ENCODE peak calls at places on chromosome 6, in ten cellular contexts. Q is CD4-positive, alpha-beta memory T cell; L is PC-9; Y is pancreas; X is H1; I is OCI-LY7; M is tibial nerve; C is HAP-1; R is left lung; D is HCT116. B is an unnamed sample.
A peak's percentile ranks its signal among the peaks of the same experiment; 100 is the strongest.

GRCh38 chr6:40164345-40164755 is 230.1 kb upstream of the MOCS1 start:
- DNase-seq in Q (no peak), L (no peak), Y (no peak), X (peak; percentile 52), I (no peak), M (peak; percentile 50), C (no peak), R (no peak), D (no peak), B (no peak)

GRCh38 chr6:137867685-137868509 is 838 bp downstream of the TNFAIP3 start:
- DNase-seq in Q (peak; percentile 63), L (no peak), Y (no peak), X (peak; percentile 59), I (peak; percentile 87), M (peak; percentile 19), C (no peak), R (no peak), D (no peak), B (no peak)

GRCh38 chr6:130090796-130091195 is 72.4 kb downstream of the L3MBTL3 start:
- DNase-seq in Q (no peak), L (no peak), Y (no peak), X (no peak), I (no peak), M (no peak), C (no peak), R (no peak), D (no peak), B (no peak)

GRCh38 chr6:36953931-36954261 is 642 bp upstream of the PI16 start:
- DNase-seq in Q (no peak), L (no peak), Y (no peak), X (no peak), I (no peak), M (no peak), C (no peak), R (no peak), D (no peak), B (no peak)

GRCh38 chr6:36692220-36692619 is 5.4 kb upstream of the RAB44 start:
- DNase-seq in Q (peak; percentile 72), L (no peak), Y (no peak), X (no peak), I (peak; percentile 85), M (no peak), C (no peak), R (no peak), D (no peak), B (no peak)

GRCh38 chr6:18343741-18344140 is 43.4 kb upstream of the RNF144B start:
- DNase-seq in Q (no peak), L (no peak), Y (no peak), X (no peak), I (no peak), M (no peak), C (no peak), R (no peak), D (no peak), B (no peak)

GRCh38 chr6:44489912-44490604 is 102.6 kb downstream of the CDC5L start:
- DNase-seq in Q (no peak), L (peak; percentile 47), Y (peak; percentile 42), X (no peak), I (no peak), M (no peak), C (no peak), R (no peak), D (peak; percentile 16), B (peak; percentile 53)

GRCh38 chr6:32972353-32973143 is 4.2 kb downstream of the BRD2 start:
- DNase-seq in Q (peak; percentile 72), L (peak; percentile 13), Y (no peak), X (no peak), I (peak; percentile 54), M (no peak), C (no peak), R (peak; percentile 55), D (no peak), B (no peak)

GRCh38 chr6:135322427-135323201 is 141.5 kb downstream of the MYB start:
- DNase-seq in Q (no peak), L (no peak), Y (no peak), X (no peak), I (peak; percentile 20), M (no peak), C (no peak), R (no peak), D (no peak), B (no peak)

GRCh38 chr6:15369838-15370237 is 124.0 kb downstream of the JARID2 start:
- DNase-seq in Q (no peak), L (no peak), Y (no peak), X (no peak), I (no peak), M (no peak), C (no peak), R (no peak), D (no peak), B (no peak)

GRCh38 chr6:106555767-106556166 is 73.5 kb downstream of the RTN4IP1 start:
- DNase-seq in Q (no peak), L (no peak), Y (no peak), X (no peak), I (no peak), M (no peak), C (no peak), R (no peak), D (no peak), B (no peak)

GRCh38 chr6:30775104-30775503 is 30.8 kb upstream of the IER3 start:
- DNase-seq in Q (no peak), L (no peak), Y (no peak), X (no peak), I (no peak), M (no peak), C (no peak), R (no peak), D (no peak), B (no peak)

GRCh38 chr6:30780642-30780920 is 36.2 kb upstream of the IER3 start:
- DNase-seq in Q (no peak), L (no peak), Y (no peak), X (no peak), I (no peak), M (no peak), C (no peak), R (no peak), D (no peak), B (no peak)

GRCh38 chr6:30776361-30777223 is 32.2 kb upstream of the IER3 start:
- DNase-seq in Q (no peak), L (no peak), Y (no peak), X (no peak), I (no peak), M (no peak), C (no peak), R (no peak), D (no peak), B (no peak)

GRCh38 chr6:30779850-30780641 is 35.7 kb upstream of the IER3 start:
- DNase-seq in Q (no peak), L (no peak), Y (no peak), X (no peak), I (no peak), M (no peak), C (no peak), R (no peak), D (no peak), B (no peak)

GRCh38 chr6:30778001-30778400 is 33.7 kb upstream of the IER3 start:
- DNase-seq in Q (no peak), L (no peak), Y (no peak), X (no peak), I (no peak), M (no peak), C (no peak), R (no peak), D (no peak), B (no peak)
- H3K4me1 ChIP-seq in Q (no peaks in the 10 kb centered on the region), L (peaks cover 54% of the 10 kb centered on the region), Y (peaks cover 32% of the 10 kb centered on the region), X (no peaks in the 10 kb centered on the region), I (no peaks in the 10 kb centered on the region), M (peaks cover 5% of the 10 kb centered on the region), C (peaks cover 3% of the 10 kb centered on the region), R (peaks cover 21% of the 10 kb centered on the region), D (peaks cover 87% of the 10 kb centered on the region), B (peaks cover 48% of the 10 kb centered on the region)

GRCh38 chr6:19839237-19839546 is 2.0 kb downstream of the ID4 start:
- DNase-seq in Q (no peak), L (no peak), Y (no peak), X (no peak), I (no peak), M (no peak), C (no peak), R (no peak), D (no peak), B (no peak)
- H3K4me3 ChIP-seq in Q (no peak overlapping the region), L (peak overlapping the region; percentile 66), Y (peak overlapping the region; percentile 72), X (peak overlapping the region; percentile 85), I (peak overlapping the region; percentile 80), M (peak overlapping the region; percentile 82), C (no peak overlapping the region), R (peak overlapping the region; percentile 56), D (peak overlapping the region; percentile 65), B (peak overlapping the region; percentile 74)

DNA sequence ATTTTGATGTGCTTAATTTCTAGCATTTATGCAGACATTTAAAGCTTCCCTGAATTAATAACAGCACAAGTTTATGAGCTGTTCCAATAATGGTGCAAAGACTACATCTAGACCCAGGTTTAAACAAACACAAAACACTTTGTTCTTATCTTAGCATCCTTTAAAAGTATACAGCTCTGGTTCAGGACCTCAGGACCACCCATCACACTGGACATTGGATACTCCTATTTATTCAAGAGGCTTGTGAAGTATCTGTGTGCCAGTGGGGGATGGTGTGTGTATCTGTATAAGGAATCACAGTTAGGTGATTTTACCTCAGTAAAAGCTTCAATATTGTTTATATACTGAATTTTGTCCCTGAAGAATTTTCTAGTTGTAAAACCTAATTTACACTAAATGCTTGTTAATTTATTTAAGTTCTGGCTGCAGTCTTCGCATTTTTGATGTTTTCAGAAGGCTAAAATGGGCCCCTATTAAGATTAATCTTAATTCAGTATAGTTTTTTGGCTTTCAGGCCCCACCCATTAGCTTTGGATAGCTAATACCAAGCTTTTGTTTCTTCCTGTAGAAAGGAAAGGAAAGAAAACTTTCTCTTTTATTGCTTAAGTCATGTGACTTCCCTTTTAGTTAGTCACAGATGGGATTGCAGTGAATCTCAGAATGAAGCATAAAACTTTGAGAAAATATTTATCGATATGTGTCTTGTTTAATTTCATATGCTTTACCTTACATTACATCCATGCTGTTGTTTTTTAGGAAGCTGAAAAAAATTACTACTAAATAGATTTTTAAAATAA is 13.1 kb downstream of the LIN28B start:
- DNase-seq in Q (no peak), L (no peak), Y (no peak), X (no peak), I (no peak), M (no peak), C (no peak), R (no peak), D (no peak), B (no peak)
- H3K4me1 ChIP-seq in Q (no peaks in the 10 kb centered on the region), L (no peaks in the 10 kb centered on the region), Y (no peaks in the 10 kb centered on the region), X (no peaks in the 10 kb centered on the region), I (no peaks in the 10 kb centered on the region), M (no peaks in the 10 kb centered on the region), C (peaks cover 40% of the 10 kb centered on the region), R (no peaks in the 10 kb centered on the region), D (no peaks in the 10 kb centered on the region), B (no peaks in the 10 kb centered on the region)

DNA sequence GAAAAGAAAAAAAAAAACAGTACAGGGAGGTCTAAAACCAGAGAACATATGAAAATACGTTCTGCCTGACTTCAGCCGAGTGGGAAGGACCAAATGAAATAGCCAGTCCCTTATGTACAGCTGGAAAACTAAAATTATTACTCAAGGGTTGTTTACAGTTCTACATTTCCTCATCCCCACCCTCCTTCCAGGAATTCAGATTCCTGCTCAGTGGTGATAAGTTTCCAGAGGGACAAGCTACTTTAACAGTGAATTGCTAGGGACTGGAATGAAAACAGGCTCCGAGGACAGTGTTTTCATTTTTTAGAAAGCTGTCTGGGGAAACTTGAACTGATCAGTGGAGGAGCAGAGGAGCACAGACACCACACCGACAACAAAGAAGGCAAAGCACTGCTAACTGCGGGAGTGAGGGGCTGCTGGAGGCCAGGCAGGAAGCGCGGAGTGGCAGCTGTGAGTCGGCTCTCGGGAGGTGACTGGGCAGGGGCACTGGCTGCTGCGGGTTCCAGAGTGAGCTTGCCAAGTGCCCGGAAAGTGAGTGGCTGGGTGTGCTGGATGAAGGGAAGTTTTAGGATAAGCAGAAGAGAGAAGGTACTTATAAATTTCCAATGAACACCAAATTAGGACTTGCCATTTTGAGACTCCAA is 322.2 kb downstream of the ESR1 start:
- DNase-seq in Q (no peak), L (no peak), Y (no peak), X (no peak), I (no peak), M (no peak), C (no peak), R (no peak), D (no peak), B (no peak)
- H3K4me3 ChIP-seq in Q (no peak overlapping the region), L (no peak overlapping the region), Y (no peak overlapping the region), X (no peak overlapping the region), I (no peak overlapping the region), M (no peak overlapping the region), C (no peak overlapping the region), R (peak overlapping the region; percentile 19), D (no peak overlapping the region), B (peak overlapping the region; percentile 40)

B was measured in tibial artery.